ENCODE peak calls at places on chromosome 10, in eight cellular contexts. One of them, this sample, is unnamed.

GRCh38 chr10:133357293-133358151 is at the start of gene FUOM:
- DNase-seq in anterior cingulate cortex: no peak
- DNase-seq in T follicular helper cell: peak; percentile 59
- DNase-seq in stimulated activated CD4-positive, alpha-beta T cell treated with anti-CD3 and anti-CD28 coated beads, Interleukin-4, amount 100 ng/mL, for 48 hours: peak; percentile 68
- DNase-seq in mesothelial cell of epicardium: no peak
- DNase-seq in DND-41: peak; percentile 74
- DNase-seq in EL: peak; percentile 58
- DNase-seq in NCI-H69: peak; percentile 75
- DNase-seq in this sample: peak; percentile 84

GRCh38 chr10:34647848-34648247 is 167.2 kb downstream of the PARD3 start:
- DNase-seq in NCI-H69: no peak
- DNase-seq in EL: no peak
- DNase-seq in anterior cingulate cortex: no peak
- DNase-seq in T follicular helper cell: no peak
- DNase-seq in mesothelial cell of epicardium: no peak
- DNase-seq in stimulated activated CD4-positive, alpha-beta T cell treated with anti-CD3 and anti-CD28 coated beads, Interleukin-4, amount 100 ng/mL, for 48 hours: no peak
- DNase-seq in DND-41: no peak
- DNase-seq in this sample: no peak

GRCh38 chr10:133325392-133325760 is 11.3 kb downstream of the CALY start:
- DNase-seq in T follicular helper cell: no peak
- DNase-seq in stimulated activated CD4-positive, alpha-beta T cell treated with anti-CD3 and anti-CD28 coated beads, Interleukin-4, amount 100 ng/mL, for 48 hours: no peak
- DNase-seq in DND-41: no peak
- DNase-seq in mesothelial cell of epicardium: no peak
- DNase-seq in EL: no peak
- DNase-seq in NCI-H69: peak; percentile 39
- DNase-seq in anterior cingulate cortex: no peak
- DNase-seq in this sample: no peak

GRCh38 chr10:123249894-123250293 is 95.7 kb downstream of the BUB3 start:
- DNase-seq in DND-41: no peak
- DNase-seq in stimulated activated CD4-positive, alpha-beta T cell treated with anti-CD3 and anti-CD28 coated beads, Interleukin-4, amount 100 ng/mL, for 48 hours: no peak
- DNase-seq in mesothelial cell of epicardium: no peak
- DNase-seq in NCI-H69: peak; percentile 31
- DNase-seq in EL: no peak
- DNase-seq in T follicular helper cell: no peak
- DNase-seq in anterior cingulate cortex: no peak
- DNase-seq in this sample: no peak

GRCh38 chr10:14803827-14804226 is 29.1 kb upstream of the FAM107B start:
- DNase-seq in EL: no peak
- DNase-seq in DND-41: no peak
- DNase-seq in T follicular helper cell: no peak
- DNase-seq in NCI-H69: no peak
- DNase-seq in mesothelial cell of epicardium: no peak
- DNase-seq in anterior cingulate cortex: no peak
- DNase-seq in stimulated activated CD4-positive, alpha-beta T cell treated with anti-CD3 and anti-CD28 coated beads, Interleukin-4, amount 100 ng/mL, for 48 hours: no peak
- DNase-seq in this sample: no peak

GRCh38 chr10:113914936-113915335 is 60.5 kb downstream of the NHLRC2 start:
- DNase-seq in mesothelial cell of epicardium: no peak
- DNase-seq in DND-41: no peak
- DNase-seq in NCI-H69: no peak
- DNase-seq in anterior cingulate cortex: no peak
- DNase-seq in EL: no peak
- DNase-seq in stimulated activated CD4-positive, alpha-beta T cell treated with anti-CD3 and anti-CD28 coated beads, Interleukin-4, amount 100 ng/mL, for 48 hours: no peak
- DNase-seq in T follicular helper cell: no peak
- DNase-seq in this sample: no peak

GRCh38 chr10:16459428-16459939 is 22.7 kb downstream of the PTER start:
- DNase-seq in stimulated activated CD4-positive, alpha-beta T cell treated with anti-CD3 and anti-CD28 coated beads, Interleukin-4, amount 100 ng/mL, for 48 hours: no peak
- DNase-seq in DND-41: no peak
- DNase-seq in NCI-H69: no peak
- DNase-seq in mesothelial cell of epicardium: no peak
- DNase-seq in EL: no peak
- DNase-seq in T follicular helper cell: no peak
- DNase-seq in anterior cingulate cortex: no peak
- DNase-seq in this sample: no peak

GRCh38 chr10:29142516-29143314 is 146.2 kb upstream of the LYZL1 start:
- DNase-seq in EL: no peak
- DNase-seq in stimulated activated CD4-positive, alpha-beta T cell treated with anti-CD3 and anti-CD28 coated beads, Interleukin-4, amount 100 ng/mL, for 48 hours: no peak
- DNase-seq in mesothelial cell of epicardium: no peak
- DNase-seq in anterior cingulate cortex: no peak
- DNase-seq in NCI-H69: no peak
- DNase-seq in DND-41: no peak
- DNase-seq in T follicular helper cell: no peak
- DNase-seq in this sample: no peak

GRCh38 chr10:4662576-4663161 is 163.3 kb upstream of the AKR1E2 start:
- DNase-seq in anterior cingulate cortex: no peak
- DNase-seq in T follicular helper cell: no peak
- DNase-seq in mesothelial cell of epicardium: no peak
- DNase-seq in DND-41: peak; percentile 71
- DNase-seq in NCI-H69: no peak
- DNase-seq in EL: peak; percentile 63
- DNase-seq in stimulated activated CD4-positive, alpha-beta T cell treated with anti-CD3 and anti-CD28 coated beads, Interleukin-4, amount 100 ng/mL, for 48 hours: no peak
- DNase-seq in this sample: no peak

GRCh38 chr10:53748319-53748718 is 975.7 kb upstream of the MBL2 start:
- DNase-seq in T follicular helper cell: no peak
- DNase-seq in EL: no peak
- DNase-seq in stimulated activated CD4-positive, alpha-beta T cell treated with anti-CD3 and anti-CD28 coated beads, Interleukin-4, amount 100 ng/mL, for 48 hours: no peak
- DNase-seq in mesothelial cell of epicardium: no peak
- DNase-seq in NCI-H69: no peak
- DNase-seq in anterior cingulate cortex: no peak
- DNase-seq in DND-41: no peak
- DNase-seq in this sample: no peak

GRCh38 chr10:113329121-113329596 is 223.7 kb upstream of the HABP2 start:
- DNase-seq in T follicular helper cell: no peak
- DNase-seq in stimulated activated CD4-positive, alpha-beta T cell treated with anti-CD3 and anti-CD28 coated beads, Interleukin-4, amount 100 ng/mL, for 48 hours: no peak
- DNase-seq in NCI-H69: no peak
- DNase-seq in anterior cingulate cortex: no peak
- DNase-seq in DND-41: no peak
- DNase-seq in EL: peak; percentile 82
- DNase-seq in mesothelial cell of epicardium: no peak
- DNase-seq in this sample: no peak

GRCh38 chr10:11757452-11757819 is 15.3 kb downstream of the ECHDC3 start:
- DNase-seq in EL: peak; percentile 67
- DNase-seq in NCI-H69: peak; percentile 85
- DNase-seq in stimulated activated CD4-positive, alpha-beta T cell treated with anti-CD3 and anti-CD28 coated beads, Interleukin-4, amount 100 ng/mL, for 48 hours: no peak
- DNase-seq in DND-41: no peak
- DNase-seq in T follicular helper cell: no peak
- DNase-seq in anterior cingulate cortex: no peak
- DNase-seq in mesothelial cell of epicardium: no peak
- DNase-seq in this sample: peak; percentile 61

GRCh38 chr10:59623823-59624535 is 85.7 kb downstream of the SLC16A9 start:
- DNase-seq in stimulated activated CD4-positive, alpha-beta T cell treated with anti-CD3 and anti-CD28 coated beads, Interleukin-4, amount 100 ng/mL, for 48 hours: no peak
- DNase-seq in DND-41: no peak
- DNase-seq in mesothelial cell of epicardium: no peak
- DNase-seq in anterior cingulate cortex: no peak
- DNase-seq in T follicular helper cell: no peak
- DNase-seq in EL: no peak
- DNase-seq in NCI-H69: no peak
- DNase-seq in this sample: no peak

GRCh38 chr10:97333351-97333600 is 1.3 kb downstream of the FRAT2 start:
- DNase-seq in EL: peak; percentile 54
- DNase-seq in DND-41: no peak
- DNase-seq in T follicular helper cell: no peak
- DNase-seq in mesothelial cell of epicardium: no peak
- DNase-seq in stimulated activated CD4-positive, alpha-beta T cell treated with anti-CD3 and anti-CD28 coated beads, Interleukin-4, amount 100 ng/mL, for 48 hours: no peak
- DNase-seq in NCI-H69: peak; percentile 53
- DNase-seq in anterior cingulate cortex: no peak
- DNase-seq in this sample: peak; percentile 54

GRCh38 chr10:54402576-54402975 is 398.5 kb downstream of the PCDH15 start:
- DNase-seq in stimulated activated CD4-positive, alpha-beta T cell treated with anti-CD3 and anti-CD28 coated beads, Interleukin-4, amount 100 ng/mL, for 48 hours: no peak
- DNase-seq in EL: no peak
- DNase-seq in anterior cingulate cortex: no peak
- DNase-seq in NCI-H69: peak; percentile 22
- DNase-seq in T follicular helper cell: no peak
- DNase-seq in DND-41: no peak
- DNase-seq in mesothelial cell of epicardium: no peak
- DNase-seq in this sample: peak; percentile 26

GRCh38 chr10:97543025-97543546 is 29.5 kb upstream of the ANKRD2 start:
- DNase-seq in T follicular helper cell: no peak
- DNase-seq in EL: peak; percentile 97
- DNase-seq in mesothelial cell of epicardium: no peak
- DNase-seq in anterior cingulate cortex: no peak
- DNase-seq in DND-41: peak; percentile 7
- DNase-seq in stimulated activated CD4-positive, alpha-beta T cell treated with anti-CD3 and anti-CD28 coated beads, Interleukin-4, amount 100 ng/mL, for 48 hours: peak; percentile 57
- DNase-seq in NCI-H69: peak; percentile 21
- DNase-seq in this sample: no peak

GRCh38 chr10:56349611-56350010 is 11.4 kb downstream of the ZWINT start:
- DNase-seq in EL: no peak
- DNase-seq in stimulated activated CD4-positive, alpha-beta T cell treated with anti-CD3 and anti-CD28 coated beads, Interleukin-4, amount 100 ng/mL, for 48 hours: no peak
- DNase-seq in NCI-H69: peak; percentile 9
- DNase-seq in T follicular helper cell: no peak
- DNase-seq in mesothelial cell of epicardium: no peak
- DNase-seq in DND-41: no peak
- DNase-seq in anterior cingulate cortex: no peak
- DNase-seq in this sample: no peak

GRCh38 chr10:93261961-93262610 is 188.4 kb downstream of the CYP26A1 start:
- DNase-seq in T follicular helper cell: no peak
- DNase-seq in EL: peak; percentile 19
- DNase-seq in stimulated activated CD4-positive, alpha-beta T cell treated with anti-CD3 and anti-CD28 coated beads, Interleukin-4, amount 100 ng/mL, for 48 hours: no peak
- DNase-seq in DND-41: no peak
- DNase-seq in anterior cingulate cortex: no peak
- DNase-seq in NCI-H69: no peak
- DNase-seq in mesothelial cell of epicardium: no peak
- DNase-seq in this sample: no peak

GRCh38 chr10:73773152-73773879 is 8.5 kb upstream of the CHCHD1 start:
- DNase-seq in EL: peak; percentile 22
- DNase-seq in stimulated activated CD4-positive, alpha-beta T cell treated with anti-CD3 and anti-CD28 coated beads, Interleukin-4, amount 100 ng/mL, for 48 hours: peak; percentile 15
- DNase-seq in NCI-H69: peak; percentile 16
- DNase-seq in T follicular helper cell: no peak
- DNase-seq in DND-41: no peak
- DNase-seq in anterior cingulate cortex: no peak
- DNase-seq in mesothelial cell of epicardium: no peak
- DNase-seq in this sample: no peak

GRCh38 chr10:132107947-132108877 is 42.5 kb downstream of the JAKMIP3 start:
- DNase-seq in NCI-H69: no peak
- DNase-seq in EL: no peak
- DNase-seq in mesothelial cell of epicardium: no peak
- DNase-seq in T follicular helper cell: no peak
- DNase-seq in anterior cingulate cortex: no peak
- DNase-seq in DND-41: peak; percentile 0
- DNase-seq in stimulated activated CD4-positive, alpha-beta T cell treated with anti-CD3 and anti-CD28 coated beads, Interleukin-4, amount 100 ng/mL, for 48 hours: no peak
- DNase-seq in this sample: no peak

GRCh38 chr10:70664702-70665195 is 7.6 kb upstream of the ADAMTS14 start:
- DNase-seq in EL: peak; percentile 99
- DNase-seq in mesothelial cell of epicardium: no peak
- DNase-seq in stimulated activated CD4-positive, alpha-beta T cell treated with anti-CD3 and anti-CD28 coated beads, Interleukin-4, amount 100 ng/mL, for 48 hours: no peak
- DNase-seq in T follicular helper cell: no peak
- DNase-seq in NCI-H69: peak; percentile 89
- DNase-seq in anterior cingulate cortex: no peak
- DNase-seq in DND-41: peak; percentile 23
- DNase-seq in this sample: no peak